ENCODE peak calls at places on chromosome 7, in seven cellular contexts. D is hippocampal formation, I is smooth muscle cell of the brain vasculature, Z is AG04450, P is neural crest cell, Y is left colon, U is posterior vena cava. H is an unnamed sample.

GRCh38 chr7:41224063-41224763 is 478.7 kb downstream of the INHBA start:
- DNase-seq in P (no peak), Y (no peak), D (no peak), I (no peak), Z (no peak), U (no peak), H (peak)

GRCh38 chr7:37322831-37323230 is 125.8 kb downstream of the ELMO1 start:
- DNase-seq in P (no peak), Z (no peak), U (no peak), I (no peak), D (no peak), Y (no peak), H (no peak)

GRCh38 chr7:131007439-131008330 is 273.7 kb upstream of the KLF14 start:
- DNase-seq in D (no peak), Y (peak), U (peak), I (no peak), Z (no peak), P (peak), H (no peak)

GRCh38 chr7:133053321-133053891 is 28.5 kb downstream of the CHCHD3 start:
- DNase-seq in Y (no peak), Z (peak), P (no peak), I (peak), U (no peak), D (no peak), H (peak)

GRCh38 chr7:16657656-16658279 is 11.8 kb downstream of the BZW2 start:
- DNase-seq in D (no peak), U (no peak), P (no peak), I (no peak), Y (no peak), Z (peak), H (peak)

GRCh38 chr7:65951837-65952578 is 30.0 kb downstream of the GUSB start:
- DNase-seq in Y (no peak), Z (no peak), D (no peak), U (no peak), P (no peak), I (no peak), H (no peak)

GRCh38 chr7:77393261-77393660 is 22.9 kb downstream of the GSAP start:
- DNase-seq in P (no peak), I (no peak), Y (no peak), Z (no peak), D (no peak), U (no peak), H (no peak)

GRCh38 chr7:158128572-158128971 is 459.1 kb downstream of the PTPRN2 start:
- DNase-seq in D (no peak), Z (no peak), P (no peak), Y (no peak), I (no peak), U (peak), H (no peak)

GRCh38 chr7:100088621-100089457 is at the start of gene COPS6:
- DNase-seq in Z (no peak), D (peak), U (peak), I (no peak), Y (peak), P (peak), H (no peak)

GRCh38 chr7:124489925-124490324 is 275.7 kb downstream of the GPR37 start:
- DNase-seq in Z (no peak), Y (no peak), P (no peak), I (no peak), U (no peak), D (no peak), H (no peak)

GRCh38 chr7:157827045-157827862 is 490.4 kb downstream of the DNAJB6 start:
- DNase-seq in P (no peak), U (peak), D (no peak), I (no peak), Y (no peak), Z (no peak), H (no peak)

GRCh38 chr7:74479066-74479781 is 25.5 kb downstream of the GTF2IRD1 start:
- DNase-seq in I (no peak), P (no peak), Z (no peak), U (no peak), D (peak), Y (peak), H (no peak)

GRCh38 chr7:95886501-95887090 is 114.2 kb downstream of the DYNC1I1 start:
- DNase-seq in I (no peak), P (no peak), D (no peak), Y (no peak), Z (no peak), U (no peak), H (no peak)

GRCh38 chr7:757741-758163 is 30.7 kb upstream of the PRKAR1B start:
- DNase-seq in D (no peak), Y (peak), Z (no peak), P (no peak), U (peak), I (no peak), H (no peak)

GRCh38 chr7:78463039-78463438 is 664.5 kb downstream of the PHTF2 start:
- DNase-seq in I (no peak), Z (no peak), Y (no peak), D (no peak), U (no peak), P (no peak), H (no peak)

GRCh38 chr7:68571286-68571685 is 1027.0 kb upstream of the AUTS2 start:
- DNase-seq in U (no peak), P (no peak), I (no peak), Y (no peak), Z (no peak), D (no peak), H (no peak)